ENCODE peak calls at places on chromosome 10, in four cellular contexts. R is mucosa of descending colon, M is uterus, J is AML-193. W is an unnamed sample.

GRCh38 chr10:62732841-62733653 is 71.5 kb upstream of the ADO start:
- DNase-seq in J (no peak), M (no peak), R (no peak), W (no peak)

GRCh38 chr10:98172495-98172894 is 38.0 kb downstream of the R3HCC1L start:
- DNase-seq in R (no peak), J (no peak), M (no peak), W (no peak)

GRCh38 chr10:34254596-34254995 is 560.5 kb downstream of the PARD3 start:
- DNase-seq in J (no peak), M (no peak), R (no peak), W (no peak)

GRCh38 chr10:8279598-8279997 is 225.1 kb downstream of the GATA3 start:
- DNase-seq in M (no peak), J (no peak), R (no peak), W (no peak)

GRCh38 chr10:91758303-91759146 is 39.7 kb upstream of the TNKS2 start:
- DNase-seq in R (no peak), J (peak), M (no peak), W (peak)

GRCh38 chr10:23095404-23095965 is at the start of gene MSRB2:
- DNase-seq in J (peak), R (peak), M (peak), W (peak)

GRCh38 chr10:70814126-70814525 is 1.6 kb upstream of the SGPL1 start:
- DNase-seq in M (no peak), J (no peak), R (no peak), W (no peak)

GRCh38 chr10:71575446-71575845 is 144.1 kb downstream of the C10orf105 start:
- DNase-seq in R (no peak), J (no peak), M (no peak), W (no peak)

GRCh38 chr10:110735620-110736027 is 91.5 kb downstream of the RBM20 start:
- DNase-seq in R (no peak), J (no peak), M (no peak), W (no peak)

GRCh38 chr10:32004161-32004591 is 52.0 kb downstream of the KIF5B start:
- DNase-seq in J (no peak), R (no peak), M (no peak), W (no peak)

GRCh38 chr10:114404171-114405010 is at the start of gene AFAP1L2:
- DNase-seq in R (peak), M (peak), J (no peak), W (peak)

GRCh38 chr10:126186746-126187145 is 201.5 kb downstream of the ADAM12 start:
- DNase-seq in J (no peak), R (no peak), M (no peak), W (no peak)

GRCh38 chr10:61897671-61898434 is 3.6 kb upstream of the ARID5B start:
- DNase-seq in R (no peak), M (peak), J (no peak), W (peak)

GRCh38 chr10:49569031-49569765 is 30.3 kb upstream of the ERCC6 start:
- DNase-seq in J (no peak), M (peak), R (no peak), W (no peak)

GRCh38 chr10:111598433-111599059 is 521.7 kb downstream of the ADRA2A start:
- DNase-seq in M (peak), R (no peak), J (peak), W (peak)

GRCh38 chr10:91596821-91597396 is 36.0 kb downstream of the PPP1R3C start:
- DNase-seq in R (no peak), M (peak), J (no peak), W (no peak)

GRCh38 chr10:106450966-106451365 is 713.5 kb downstream of the SORCS1 start:
- DNase-seq in J (no peak), M (no peak), R (no peak), W (no peak)

GRCh38 chr10:88534072-88534665 is 48.9 kb downstream of the RNLS start:
- DNase-seq in J (no peak), M (no peak), R (no peak), W (no peak)

GRCh38 chr10:59905735-59906416 is 480 bp downstream of the CCDC6 start:
- DNase-seq in R (peak), M (no peak), J (no peak), W (no peak)

GRCh38 chr10:114925675-114926204 is 12.3 kb upstream of the TRUB1 start:
- DNase-seq in M (no peak), R (no peak), J (no peak), W (no peak)

GRCh38 chr10:16120563-16120962 is 260.3 kb upstream of the MINDY3 start:
- DNase-seq in R (no peak), J (no peak), M (no peak), W (no peak)

GRCh38 chr10:16271571-16271970 is 165.2 kb upstream of the PTER start:
- DNase-seq in R (no peak), M (no peak), J (no peak), W (no peak)

GRCh38 chr10:30591249-30591670 is 38.3 kb downstream of the LYZL2 start:
- DNase-seq in J (peak), M (peak), R (no peak), W (peak)

GRCh38 chr10:6070647-6071046 is 8.5 kb upstream of the IL2RA start:
- DNase-seq in M (no peak), J (no peak), R (no peak), W (peak)

GRCh38 chr10:132701846-132702190 is 84.1 kb downstream of the NKX6-2 start:
- DNase-seq in R (peak), M (no peak), J (no peak), W (no peak)

GRCh38 chr10:132438091-132439024 is 41.4 kb downstream of the PWWP2B start:
- DNase-seq in R (peak), M (no peak), J (no peak), W (no peak)

GRCh38 chr10:79248341-79248931 is 98.8 kb upstream of the PPIF start:
- DNase-seq in J (peak), M (peak), R (peak), W (peak)

GRCh38 chr10:113854757-113855626 is 531 bp downstream of the NHLRC2 start:
- DNase-seq in M (peak), R (peak), J (peak), W (peak)

GRCh38 chr10:31013331-31013730 is 18.3 kb downstream of the ZNF438 start:
- DNase-seq in M (no peak), J (no peak), R (no peak), W (no peak)

GRCh38 chr10:85139124-85139523 is 810.7 kb downstream of the CCSER2 start:
- DNase-seq in J (no peak), R (no peak), M (no peak), W (no peak)

GRCh38 chr10:93816123-93816747 is 58.5 kb downstream of the LGI1 start:
- DNase-seq in J (peak), M (peak), R (peak), W (peak)

GRCh38 chr10:12577610-12578009 is 228.3 kb downstream of the CAMK1D start:
- DNase-seq in J (no peak), R (no peak), M (no peak), W (no peak)

GRCh38 chr10:131946321-131946751 is 35.4 kb downstream of the BNIP3 start:
- DNase-seq in R (no peak), M (no peak), J (no peak), W (no peak)

GRCh38 chr10:126949161-126949503 is 43.9 kb downstream of the DOCK1 start:
- DNase-seq in R (no peak), M (no peak), J (no peak), W (no peak)

GRCh38 chr10:131650169-131650705 is 250.6 kb upstream of the PPP2R2D start:
- DNase-seq in R (no peak), J (no peak), M (no peak), W (no peak)

GRCh38 chr10:79221110-79222051 is 125.9 kb upstream of the PPIF start:
- DNase-seq in M (peak), R (peak), J (no peak), W (peak)